ENCODE peak calls at places on chromosomes 4 and X, in four cellular contexts. C, T, U and M are unnamed samples.

GRCh38 chr4:143700060-143700419 is 435 bp downstream of the FREM3 start:
- DNase-seq in T (peak), C (no peak), U (no peak), M (no peak)

GRCh38 chrX:25158635-25159034 is 142.9 kb upstream of the ARX start:
- DNase-seq in U (no peak), C (no peak), T (peak), M (peak)

GRCh38 chrX:40262641-40263560 is 165.1 kb upstream of the BCOR start:
- DNase-seq in C (no peak), T (peak), U (no peak), M (peak)

GRCh38 chr4:184746532-184746870 is 12.6 kb upstream of the CENPU start:
- DNase-seq in T (peak), U (no peak), C (peak), M (peak)

GRCh38 chr4:100299019-100299418 is 108.8 kb upstream of the DDIT4L start:
- DNase-seq in C (peak), U (no peak), T (peak), M (peak)

GRCh38 chrX:71618303-71618721 is at the start of gene CXCR3:
- DNase-seq in U (peak), T (no peak), C (no peak), M (no peak)

GRCh38 chr4:111849726-111850284 is 295.4 kb upstream of the FAM241A start:
- DNase-seq in C (peak), T (peak), U (no peak), M (no peak)

GRCh38 chrX:43958529-43958928 is 14.7 kb downstream of the NDP start:
- DNase-seq in C (peak), U (no peak), T (peak), M (peak)

GRCh38 chr4:184288451-184289178 is 70.9 kb upstream of the ENPP6 start:
- DNase-seq in T (no peak), C (no peak), U (no peak), M (no peak)

GRCh38 chrX:83916525-83916924 is 55.6 kb downstream of the CYLC1 start:
- DNase-seq in U (no peak), C (no peak), T (peak), M (peak)

GRCh38 chr4:75637176-75637575 is 6.8 kb upstream of the CDKL2 start:
- DNase-seq in T (peak), U (no peak), C (peak), M (peak)

GRCh38 chrX:152444338-152444737 is 6.8 kb downstream of the GABRA3 start:
- DNase-seq in C (no peak), U (no peak), T (no peak), M (no peak)

GRCh38 chr4:168551945-168552695 is 55.3 kb downstream of the PALLD start:
- DNase-seq in C (no peak), U (no peak), T (peak), M (no peak)

GRCh38 chr4:86848136-86848535 is 1.0 kb downstream of the SLC10A6 start:
- DNase-seq in U (no peak), T (peak), C (no peak), M (no peak)

GRCh38 chr4:121668368-121669162 is 28.2 kb downstream of the ANXA5 start:
- DNase-seq in T (peak), C (peak), U (no peak), M (peak)

GRCh38 chrX:150731795-150732194 is 38.6 kb downstream of the MTMR1 start:
- DNase-seq in U (no peak), T (peak), C (peak), M (peak)